ENCODE peak calls at places on chromosome 13, in four cellular contexts. One of them, this sample, is unnamed.

GRCh38 chr13:30216111-30216510 is 91.2 kb downstream of the KATNAL1 start:
- DNase-seq in memory B cell: no peak
- DNase-seq in MCF 10A: peak
- DNase-seq in effector memory CD8-positive, alpha-beta T cell: no peak
- DNase-seq in this sample: no peak

GRCh38 chr13:76885203-76886004 is 801 bp downstream of the KCTD12 start:
- DNase-seq in memory B cell: peak
- DNase-seq in MCF 10A: peak
- DNase-seq in effector memory CD8-positive, alpha-beta T cell: peak
- DNase-seq in this sample: no peak

GRCh38 chr13:21402586-21403307 is 56.4 kb downstream of the ZDHHC20 start:
- DNase-seq in memory B cell: no peak
- DNase-seq in MCF 10A: peak
- DNase-seq in effector memory CD8-positive, alpha-beta T cell: no peak
- DNase-seq in this sample: no peak

GRCh38 chr13:50700664-50701266 is 142.7 kb downstream of the DLEU7 start:
- DNase-seq in memory B cell: no peak
- DNase-seq in MCF 10A: no peak
- DNase-seq in effector memory CD8-positive, alpha-beta T cell: no peak
- DNase-seq in this sample: no peak

GRCh38 chr13:95156208-95156607 is 145.0 kb downstream of the ABCC4 start:
- DNase-seq in memory B cell: no peak
- DNase-seq in MCF 10A: peak
- DNase-seq in effector memory CD8-positive, alpha-beta T cell: no peak
- DNase-seq in this sample: no peak

GRCh38 chr13:79480954-79481684 is at the start of gene NDFIP2:
- DNase-seq in memory B cell: peak
- DNase-seq in MCF 10A: peak
- DNase-seq in effector memory CD8-positive, alpha-beta T cell: peak
- DNase-seq in this sample: peak

GRCh38 chr13:87754097-87754496 is 82.9 kb downstream of the SLITRK5 start:
- DNase-seq in memory B cell: no peak
- DNase-seq in MCF 10A: no peak
- DNase-seq in effector memory CD8-positive, alpha-beta T cell: no peak
- DNase-seq in this sample: no peak

GRCh38 chr13:31052478-31052877 is 109.2 kb downstream of the HSPH1 start:
- DNase-seq in memory B cell: no peak
- DNase-seq in MCF 10A: no peak
- DNase-seq in effector memory CD8-positive, alpha-beta T cell: no peak
- DNase-seq in this sample: no peak

GRCh38 chr13:98214008-98214643 is 37.1 kb upstream of the RNF113B start:
- DNase-seq in memory B cell: no peak
- DNase-seq in MCF 10A: no peak
- DNase-seq in effector memory CD8-positive, alpha-beta T cell: no peak
- DNase-seq in this sample: no peak

GRCh38 chr13:49190901-49191300 is 29.2 kb upstream of the MLNR start:
- DNase-seq in memory B cell: no peak
- DNase-seq in MCF 10A: no peak
- DNase-seq in effector memory CD8-positive, alpha-beta T cell: no peak
- DNase-seq in this sample: no peak

GRCh38 chr13:113151745-113152707 is 6.4 kb upstream of the PROZ start:
- DNase-seq in memory B cell: no peak
- DNase-seq in MCF 10A: no peak
- DNase-seq in effector memory CD8-positive, alpha-beta T cell: no peak
- DNase-seq in this sample: no peak

GRCh38 chr13:24724714-24725113 is 39.3 kb upstream of the RNF17 start:
- DNase-seq in memory B cell: no peak
- DNase-seq in MCF 10A: no peak
- DNase-seq in effector memory CD8-positive, alpha-beta T cell: no peak
- DNase-seq in this sample: no peak

GRCh38 chr13:99033814-99034213 is 56.0 kb upstream of the DOCK9 start:
- DNase-seq in memory B cell: no peak
- DNase-seq in MCF 10A: peak
- DNase-seq in effector memory CD8-positive, alpha-beta T cell: no peak
- DNase-seq in this sample: no peak

GRCh38 chr13:106612688-106613087 is 44.8 kb upstream of the ARGLU1 start:
- DNase-seq in memory B cell: no peak
- DNase-seq in MCF 10A: peak
- DNase-seq in effector memory CD8-positive, alpha-beta T cell: no peak
- DNase-seq in this sample: no peak

GRCh38 chr13:95300625-95301134 is 571 bp downstream of the ABCC4 start:
- DNase-seq in memory B cell: peak
- DNase-seq in MCF 10A: peak
- DNase-seq in effector memory CD8-positive, alpha-beta T cell: peak
- DNase-seq in this sample: peak

GRCh38 chr13:28147489-28147888 is 9.1 kb downstream of the PAN3 start:
- DNase-seq in memory B cell: no peak
- DNase-seq in MCF 10A: no peak
- DNase-seq in effector memory CD8-positive, alpha-beta T cell: no peak
- DNase-seq in this sample: no peak

GRCh38 chr13:73061478-73062275 is 2.9 kb downstream of the KLF5 start:
- DNase-seq in memory B cell: no peak
- DNase-seq in MCF 10A: peak
- DNase-seq in effector memory CD8-positive, alpha-beta T cell: no peak
- DNase-seq in this sample: no peak

GRCh38 chr13:74136089-74136658 is 2.0 kb upstream of the KLF12 start:
- DNase-seq in memory B cell: peak
- DNase-seq in MCF 10A: peak
- DNase-seq in effector memory CD8-positive, alpha-beta T cell: peak
- DNase-seq in this sample: peak

GRCh38 chr13:110913911-110914292 is 967 bp downstream of the ANKRD10 start:
- DNase-seq in memory B cell: no peak
- DNase-seq in MCF 10A: no peak
- DNase-seq in effector memory CD8-positive, alpha-beta T cell: no peak
- DNase-seq in this sample: no peak

GRCh38 chr13:31947506-31947905 is 84.1 kb upstream of the FRY start:
- DNase-seq in memory B cell: no peak
- DNase-seq in MCF 10A: no peak
- DNase-seq in effector memory CD8-positive, alpha-beta T cell: no peak
- DNase-seq in this sample: no peak

GRCh38 chr13:28297341-28297740 is 159.0 kb downstream of the PAN3 start:
- DNase-seq in memory B cell: no peak
- DNase-seq in MCF 10A: no peak
- DNase-seq in effector memory CD8-positive, alpha-beta T cell: no peak
- DNase-seq in this sample: no peak

GRCh38 chr13:19062019-19062646 is 119.5 kb downstream of the TUBA3C start:
- DNase-seq in memory B cell: no peak
- DNase-seq in MCF 10A: no peak
- DNase-seq in effector memory CD8-positive, alpha-beta T cell: no peak
- DNase-seq in this sample: no peak

GRCh38 chr13:104318121-104318520 is 1251.9 kb upstream of the SLC10A2 start:
- DNase-seq in memory B cell: no peak
- DNase-seq in MCF 10A: peak
- DNase-seq in effector memory CD8-positive, alpha-beta T cell: no peak
- DNase-seq in this sample: no peak

GRCh38 chr13:31477961-31478360 is 261.4 kb upstream of the RXFP2 start:
- DNase-seq in memory B cell: no peak
- DNase-seq in MCF 10A: no peak
- DNase-seq in effector memory CD8-positive, alpha-beta T cell: no peak
- DNase-seq in this sample: no peak

GRCh38 chr13:27442071-27442647 is 8.2 kb downstream of the MTIF3 start:
- DNase-seq in memory B cell: no peak
- DNase-seq in MCF 10A: no peak
- DNase-seq in effector memory CD8-positive, alpha-beta T cell: no peak
- DNase-seq in this sample: no peak

GRCh38 chr13:41650706-41651105 is 193.4 kb downstream of the RGCC start:
- DNase-seq in memory B cell: no peak
- DNase-seq in MCF 10A: no peak
- DNase-seq in effector memory CD8-positive, alpha-beta T cell: no peak
- DNase-seq in this sample: no peak

GRCh38 chr13:30148171-30148754 is 159.1 kb downstream of the KATNAL1 start:
- DNase-seq in memory B cell: no peak
- DNase-seq in MCF 10A: no peak
- DNase-seq in effector memory CD8-positive, alpha-beta T cell: peak
- DNase-seq in this sample: no peak

GRCh38 chr13:110444226-110444653 is 117.3 kb downstream of the RAB20 start:
- DNase-seq in memory B cell: no peak
- DNase-seq in MCF 10A: peak
- DNase-seq in effector memory CD8-positive, alpha-beta T cell: no peak
- DNase-seq in this sample: no peak

GRCh38 chr13:33934343-33934742 is 116.4 kb downstream of the RFC3 start:
- DNase-seq in memory B cell: no peak
- DNase-seq in MCF 10A: no peak
- DNase-seq in effector memory CD8-positive, alpha-beta T cell: no peak
- DNase-seq in this sample: no peak

GRCh38 chr13:45714170-45714569 is 12.1 kb downstream of the CBY2 start:
- DNase-seq in memory B cell: no peak
- DNase-seq in MCF 10A: no peak
- DNase-seq in effector memory CD8-positive, alpha-beta T cell: no peak
- DNase-seq in this sample: no peak

GRCh38 chr13:21176195-21176981 is at the start of the genes MRPL57 and SKA3:
- DNase-seq in memory B cell: peak
- DNase-seq in MCF 10A: peak
- DNase-seq in effector memory CD8-positive, alpha-beta T cell: peak
- DNase-seq in this sample: peak

GRCh38 chr13:33262554-33262953 is 23.0 kb downstream of the STARD13 start:
- DNase-seq in memory B cell: no peak
- DNase-seq in MCF 10A: no peak
- DNase-seq in effector memory CD8-positive, alpha-beta T cell: no peak
- DNase-seq in this sample: no peak

GRCh38 chr13:99390601-99391000 is 83.4 kb upstream of the GPR183 start:
- DNase-seq in memory B cell: no peak
- DNase-seq in MCF 10A: no peak
- DNase-seq in effector memory CD8-positive, alpha-beta T cell: no peak
- DNase-seq in this sample: no peak

GRCh38 chr13:112073245-112074138 is 6.5 kb downstream of the SOX1 start:
- DNase-seq in memory B cell: no peak
- DNase-seq in MCF 10A: no peak
- DNase-seq in effector memory CD8-positive, alpha-beta T cell: no peak
- DNase-seq in this sample: no peak

GRCh38 chr13:105982219-105982618 is 553.2 kb downstream of the EFNB2 start:
- DNase-seq in memory B cell: no peak
- DNase-seq in MCF 10A: no peak
- DNase-seq in effector memory CD8-positive, alpha-beta T cell: no peak
- DNase-seq in this sample: no peak

GRCh38 chr13:98966019-98966418 is 11.8 kb downstream of the DOCK9 start:
- DNase-seq in memory B cell: no peak
- DNase-seq in MCF 10A: no peak
- DNase-seq in effector memory CD8-positive, alpha-beta T cell: no peak
- DNase-seq in this sample: no peak

GRCh38 chr13:66700336-66700735 is 529.8 kb downstream of the PCDH9 start:
- DNase-seq in memory B cell: no peak
- DNase-seq in MCF 10A: no peak
- DNase-seq in effector memory CD8-positive, alpha-beta T cell: no peak
- DNase-seq in this sample: no peak

GRCh38 chr13:46160474-46161066 is 21.4 kb downstream of the LCP1 start:
- DNase-seq in memory B cell: peak
- DNase-seq in MCF 10A: peak
- DNase-seq in effector memory CD8-positive, alpha-beta T cell: peak
- DNase-seq in this sample: no peak

GRCh38 chr13:99265823-99266426 is 7.7 kb upstream of the GPR18 start:
- DNase-seq in memory B cell: peak
- DNase-seq in MCF 10A: peak
- DNase-seq in effector memory CD8-positive, alpha-beta T cell: no peak
- DNase-seq in this sample: no peak